ENCODE peak calls at places on chromosomes 5 and 9, in five cellular contexts. U is psoas muscle, H is IMR-90, I is aorta, S is transverse colon. X is an unnamed sample.
A peak's percentile ranks its signal among the peaks of the same experiment; 100 is the strongest.

GRCh38 chr5:111486055-111486454 is 26.3 kb downstream of the STARD4 start:
- DNase-seq in U (no peak), H (no peak), I (no peak), S (no peak), X (no peak)

GRCh38 chr5:8606231-8606630 is 737.3 kb downstream of the MTRR start:
- DNase-seq in U (no peak), H (no peak), I (no peak), S (no peak), X (no peak)

GRCh38 chr5:132655821-132656773 is 1.9 kb upstream of the IL13 start:
- DNase-seq in U (no peak), H (no peak), I (no peak), S (no peak), X (no peak)

GRCh38 chr9:30411571-30411970 is 1972.9 kb upstream of the ACO1 start:
- DNase-seq in U (no peak), H (no peak), I (no peak), S (no peak), X (no peak)

GRCh38 chr9:133707065-133707760 is 30.9 kb downstream of the SARDH start:
- DNase-seq in U (peak; percentile 51), H (peak; percentile 75), I (peak; percentile 42), S (no peak), X (no peak)

GRCh38 chr5:17978954-17979353 is 344.7 kb downstream of the TAF11L14 start:
- DNase-seq in U (no peak), H (no peak), I (no peak), S (no peak), X (no peak)

GRCh38 chr5:1325870-1326546 is 18.9 kb downstream of the CLPTM1L start:
- DNase-seq in U (no peak), H (no peak), I (peak; percentile 37), S (no peak), X (no peak)

GRCh38 chr5:169744336-169744735 is 107.3 kb downstream of the DOCK2 start:
- DNase-seq in U (no peak), H (no peak), I (no peak), S (no peak), X (no peak)

GRCh38 chr9:121598167-121599000 is 53.0 kb upstream of the DAB2IP start:
- DNase-seq in U (peak; percentile 83), H (peak; percentile 86), I (peak; percentile 73), S (peak; percentile 75), X (peak; percentile 89)

GRCh38 chr5:123810911-123811310 is 298.9 kb downstream of the CSNK1G3 start:
- DNase-seq in U (no peak), H (no peak), I (no peak), S (no peak), X (no peak)

GRCh38 chr5:123810253-123810652 is 298.3 kb downstream of the CSNK1G3 start:
- DNase-seq in U (no peak), H (no peak), I (no peak), S (peak; percentile 24), X (no peak)

GRCh38 chr5:123808841-123809240 is 296.9 kb downstream of the CSNK1G3 start:
- DNase-seq in U (no peak), H (no peak), I (no peak), S (no peak), X (no peak)

GRCh38 chr5:123811771-123812170 is 299.8 kb downstream of the CSNK1G3 start:
- DNase-seq in U (no peak), H (no peak), I (no peak), S (no peak), X (no peak)

GRCh38 chr5:123809594-123810172 is 297.7 kb downstream of the CSNK1G3 start:
- DNase-seq in U (no peak), H (no peak), I (no peak), S (peak; percentile 25), X (no peak)
- H3K4me1 ChIP-seq in U (peaks cover 62% of the 10 kb centered on the region), H (peaks cover 7% of the 10 kb centered on the region), I (peaks cover 4% of the 10 kb centered on the region), S (peaks cover 10% of the 10 kb centered on the region), X (peaks cover 14% of the 10 kb centered on the region)

GRCh38 chr5:114565871-114566270 is 204.0 kb downstream of the KCNN2 start:
- DNase-seq in U (no peak), H (no peak), I (no peak), S (no peak), X (no peak)
- H3K9me3 ChIP-seq in U (peaks cover 21% of the 10 kb centered on the region), H (no peaks in the 10 kb centered on the region), I (peaks cover 3% of the 10 kb centered on the region), S (no peaks in the 10 kb centered on the region), X (peaks cover 14% of the 10 kb centered on the region)

GRCh38 chr5:180010636-180011035 is 60.9 kb downstream of the RNF130 start:
- DNase-seq in U (no peak), H (no peak), I (no peak), S (no peak), X (no peak)
- H3K4me3 ChIP-seq in U (no peak overlapping the region), H (no peak overlapping the region), I (no peak overlapping the region), S (no peak overlapping the region), X (no peak overlapping the region)

DNA sequence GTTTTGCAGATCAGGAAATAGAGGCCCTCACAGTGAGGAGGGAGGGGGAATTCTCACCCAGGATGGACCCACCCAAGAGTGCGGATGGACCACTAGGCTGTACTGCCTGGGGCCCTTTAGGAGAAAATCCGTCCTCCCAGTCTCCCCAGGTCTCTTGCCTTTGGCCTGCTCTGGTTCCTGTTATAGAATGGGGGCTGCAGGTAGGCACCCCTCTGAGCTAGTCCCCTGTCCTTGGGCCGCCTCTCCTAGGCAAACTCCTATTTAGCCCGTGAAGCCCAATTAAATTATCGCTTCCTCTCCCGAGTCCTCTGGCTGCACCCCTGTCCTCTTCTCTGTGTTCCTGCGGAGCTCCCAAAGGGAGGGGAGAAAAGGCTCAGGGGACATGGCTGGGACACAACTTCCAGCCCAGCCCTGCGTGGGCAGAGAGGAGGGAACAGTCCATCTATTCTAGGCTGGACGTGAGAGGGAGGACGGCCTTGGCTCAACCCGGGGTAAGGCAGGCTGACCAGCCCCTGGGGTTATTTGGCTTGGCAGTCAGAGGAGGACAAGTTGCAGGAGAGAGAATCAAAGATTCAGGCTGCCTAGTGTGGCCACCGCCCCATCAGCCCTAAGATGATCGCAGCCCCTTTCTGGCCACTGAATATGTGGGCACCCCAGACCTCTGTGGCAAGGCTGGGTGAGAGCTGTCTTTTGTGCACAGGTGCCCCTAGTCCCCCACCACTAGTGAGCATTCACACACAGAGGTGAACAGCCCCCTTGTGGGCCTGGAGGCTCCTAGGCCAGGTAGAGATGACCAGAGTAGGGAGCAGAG is 134.2 kb downstream of the C9orf50 start:
- DNase-seq in U (peak; percentile 83), H (peak; percentile 57), I (peak; percentile 95), S (no peak), X (no peak)
- H3K4me1 ChIP-seq in U (peaks cover 45% of the 10 kb centered on the region), H (peaks cover 70% of the 10 kb centered on the region), I (no peaks in the 10 kb centered on the region), S (peaks cover 59% of the 10 kb centered on the region), X (peaks cover 69% of the 10 kb centered on the region)

GRCh38 chr5:59640411-59640810 is 253.1 kb downstream of the PDE4D start:
- DNase-seq in U (peak; percentile 41), H (no peak), I (no peak), S (no peak), X (no peak)

GRCh38 chr5:59648038-59648831 is 245.3 kb downstream of the PDE4D start:
- DNase-seq in U (no peak), H (no peak), I (no peak), S (no peak), X (no peak)

GRCh38 chr5:59648949-59649921 is 244.3 kb downstream of the PDE4D start:
- DNase-seq in U (no peak), H (no peak), I (no peak), S (peak; percentile 57), X (no peak)

GRCh38 chr5:59645380-59645779 is 248.1 kb downstream of the PDE4D start:
- DNase-seq in U (no peak), H (no peak), I (no peak), S (no peak), X (no peak)
- H3K9me3 ChIP-seq in U (no peaks in the 10 kb centered on the region), H (no peaks in the 10 kb centered on the region), I (no peaks in the 10 kb centered on the region), S (no peaks in the 10 kb centered on the region), X (no peaks in the 10 kb centered on the region)

GRCh38 chr5:45695680-45696093 is 493 bp downstream of the HCN1 start:
- DNase-seq in U (no peak), H (no peak), I (peak; percentile 26), S (no peak), X (no peak)

GRCh38 chr5:45696206-45696836 is at the start of gene HCN1:
- DNase-seq in U (peak; percentile 69), H (peak; percentile 32), I (peak; percentile 65), S (peak; percentile 72), X (peak; percentile 81)

GRCh38 chr5:45692481-45692880 is 3.7 kb downstream of the HCN1 start:
- DNase-seq in U (no peak), H (no peak), I (no peak), S (no peak), X (no peak)

GRCh38 chr5:45695011-45695667 is 1.0 kb downstream of the HCN1 start:
- DNase-seq in U (no peak), H (no peak), I (no peak), S (no peak), X (no peak)

GRCh38 chr5:45694255-45694834 is 1.8 kb downstream of the HCN1 start:
- DNase-seq in U (no peak), H (no peak), I (no peak), S (no peak), X (no peak)
- H3K4me3 ChIP-seq in U (peak overlapping the region; percentile 67), H (no peak overlapping the region), I (no peak overlapping the region), S (no peak overlapping the region), X (no peak overlapping the region)

DNA sequence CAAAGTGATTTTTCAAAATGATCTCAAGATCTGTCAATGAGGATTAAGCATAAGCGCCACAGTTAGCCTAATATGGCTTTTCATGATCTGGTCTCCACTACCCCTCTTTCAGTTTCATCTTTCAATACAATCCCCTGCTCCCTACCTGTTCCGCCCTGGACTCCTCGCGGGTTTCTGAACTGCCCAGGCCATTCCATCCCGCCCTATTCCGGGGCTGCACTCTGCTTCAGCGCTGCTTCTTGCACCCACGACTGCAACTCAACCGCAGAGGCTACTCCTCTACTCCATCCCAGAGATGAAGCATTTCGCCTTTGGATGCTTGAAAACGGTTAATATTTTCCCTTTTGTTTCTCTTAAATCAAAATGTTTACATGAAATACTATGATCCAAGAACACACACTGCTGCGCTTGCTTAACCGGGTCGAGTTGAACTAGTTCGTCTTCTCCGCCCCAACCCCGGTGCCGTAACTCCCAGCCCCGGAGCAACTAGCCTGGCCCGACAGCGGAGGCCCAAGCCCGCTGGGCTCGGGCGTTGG is 716 bp upstream of the OTULIN start:
- DNase-seq in U (no peak), H (no peak), I (peak; percentile 49), S (peak; percentile 47), X (no peak)
- H3K4me1 ChIP-seq in U (peaks cover 25% of the 10 kb centered on the region), H (peaks cover 11% of the 10 kb centered on the region), I (peaks cover 4% of the 10 kb centered on the region), S (peaks cover 12% of the 10 kb centered on the region), X (peaks cover 44% of the 10 kb centered on the region)

GRCh38 chr5:71596169-71596568 is 9.0 kb downstream of the MCCC2 start:
- DNase-seq in U (no peak), H (peak; percentile 8), I (no peak), S (no peak), X (no peak)

GRCh38 chr5:71601222-71602026 is 14.3 kb downstream of the MCCC2 start:
- DNase-seq in U (no peak), H (peak; percentile 98), I (peak; percentile 66), S (peak; percentile 50), X (no peak)

GRCh38 chr5:71597001-71597400 is 9.9 kb downstream of the MCCC2 start:
- DNase-seq in U (no peak), H (no peak), I (no peak), S (no peak), X (no peak)

GRCh38 chr5:71600783-71601182 is 13.6 kb downstream of the MCCC2 start:
- DNase-seq in U (no peak), H (no peak), I (no peak), S (no peak), X (no peak)
- H3K9me3 ChIP-seq in U (no peaks in the 10 kb centered on the region), H (no peaks in the 10 kb centered on the region), I (no peaks in the 10 kb centered on the region), S (no peaks in the 10 kb centered on the region), X (no peaks in the 10 kb centered on the region)

X was measured in lower lobe of right lung.